ENCODE peak calls at places on chromosomes 6 and 20, in ten cellular contexts. I is GM13976, S is Peyer's patch, B is cardiac muscle cell, E is AG09319, D is RWPE1, N is ovary, T is heart left ventricle, L is B cell, K is uterus. Q is an unnamed sample.

GRCh38 chr6:11770546-11771466 is 7.8 kb downstream of the ADTRP start:
- DNase-seq in I (peak; percentile 50), S (peak; percentile 28), B (peak; percentile 99), E (peak; percentile 97), D (peak; percentile 96), N (peak; percentile 68), T (peak; percentile 92), L (no peak), K (peak; percentile 87), Q (no peak)

GRCh38 chr6:17086469-17086868 is 15.4 kb upstream of the STMND1 start:
- DNase-seq in I (peak; percentile 43), S (no peak), B (peak; percentile 84), E (peak; percentile 47), D (peak; percentile 83), N (no peak), T (peak; percentile 45), L (peak; percentile 3), K (peak; percentile 62), Q (no peak)

GRCh38 chr6:142417331-142417750 is 115.5 kb downstream of the ADGRG6 start:
- DNase-seq in I (no peak), S (no peak), B (no peak), E (no peak), D (no peak), N (no peak), T (no peak), L (no peak), K (no peak), Q (no peak)

GRCh38 chr6:89670935-89671565 is 32.5 kb upstream of the LYRM2 start:
- DNase-seq in I (no peak), S (no peak), B (no peak), E (no peak), D (no peak), N (no peak), T (no peak), L (no peak), K (no peak), Q (no peak)

GRCh38 chr20:23331951-23332350 is 18.6 kb upstream of the NXT1 start:
- DNase-seq in I (no peak), S (no peak), B (peak; percentile 20), E (no peak), D (no peak), N (no peak), T (no peak), L (no peak), K (no peak), Q (no peak)

GRCh38 chr6:101080597-101080996 is 199.5 kb upstream of the ASCC3 start:
- DNase-seq in I (no peak), S (no peak), B (peak; percentile 65), E (no peak), D (peak; percentile 83), N (no peak), T (no peak), L (no peak), K (no peak), Q (no peak)

GRCh38 chr6:134170844-134171243 is 118.4 kb upstream of the SLC2A12 start:
- DNase-seq in I (no peak), S (no peak), B (peak; percentile 64), E (no peak), D (no peak), N (peak; percentile 38), T (no peak), L (no peak), K (no peak), Q (no peak)

GRCh38 chr6:162245831-162246230 is 481.7 kb downstream of the PRKN start:
- DNase-seq in I (no peak), S (no peak), B (no peak), E (no peak), D (no peak), N (no peak), T (no peak), L (no peak), K (no peak), Q (no peak)

GRCh38 chr20:1376453-1377270 is 16.2 kb downstream of the FKBP1A start:
- DNase-seq in I (no peak), S (peak; percentile 34), B (no peak), E (no peak), D (no peak), N (no peak), T (peak; percentile 35), L (peak; percentile 62), K (no peak), Q (no peak)

GRCh38 chr6:106141441-106142237 is 55.5 kb downstream of the PRDM1 start:
- DNase-seq in I (peak; percentile 66), S (peak; percentile 44), B (no peak), E (no peak), D (no peak), N (no peak), T (no peak), L (peak; percentile 33), K (no peak), Q (peak; percentile 38)

GRCh38 chr6:160137989-160138835 is 16.6 kb downstream of the SLC22A1 start:
- DNase-seq in I (peak; percentile 72), S (peak; percentile 30), B (peak; percentile 81), E (peak; percentile 28), D (peak; percentile 53), N (peak; percentile 41), T (no peak), L (peak; percentile 43), K (peak; percentile 42), Q (peak; percentile 47)

GRCh38 chr6:107692351-107692750 is 131.8 kb downstream of the SCML4 start:
- DNase-seq in I (no peak), S (no peak), B (peak; percentile 85), E (peak; percentile 34), D (no peak), N (no peak), T (no peak), L (no peak), K (no peak), Q (no peak)

DNA sequence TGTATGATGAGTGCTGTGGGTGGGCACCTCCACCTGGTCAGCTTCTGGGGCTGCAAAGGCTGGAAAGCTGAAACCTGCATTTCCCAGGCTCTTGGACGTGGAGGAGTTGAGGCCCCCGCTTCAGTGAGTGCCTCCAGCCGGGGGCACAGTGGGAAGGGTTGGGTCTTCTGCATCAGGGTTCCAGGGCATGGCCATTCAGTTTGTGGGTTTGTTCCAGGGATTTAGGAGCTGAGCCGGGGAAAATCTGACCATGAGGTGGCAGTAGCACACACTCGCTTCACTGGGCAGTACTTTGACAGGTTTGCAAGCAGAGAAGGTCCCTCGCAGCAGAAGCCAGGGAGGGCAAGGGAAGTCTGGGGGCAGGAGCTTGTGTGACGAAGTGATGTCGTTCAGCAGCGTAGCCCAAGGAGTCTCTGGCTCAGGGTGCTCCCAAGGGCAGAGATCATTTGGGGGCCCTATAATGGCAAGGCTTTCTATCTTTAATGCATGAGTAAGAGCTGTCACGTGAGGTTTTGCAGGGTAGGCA is 69.5 kb upstream of the SULF2 start:
- DNase-seq in I (peak; percentile 70), S (no peak), B (peak; percentile 79), E (no peak), D (peak; percentile 76), N (no peak), T (no peak), L (no peak), K (no peak), Q (no peak)
- TF ChIP-seq CTCF in I (peak; percentile 41), S (no peak), B (peak; percentile 61), E (peak; percentile 49), D (no peak), N (no peak), T (peak; percentile 16), L (no peak), K (no peak), Q (no peak)

GRCh38 chr20:12570371-12570770 is 438.4 kb upstream of the SPTLC3 start:
- DNase-seq in I (no peak), S (no peak), B (peak; percentile 20), E (no peak), D (no peak), N (no peak), T (no peak), L (no peak), K (no peak), Q (no peak)
- TF ChIP-seq CTCF in I (no peak), S (no peak), B (peak; percentile 37), E (no peak), D (peak; percentile 36), N (no peak), T (no peak), L (no peak), K (no peak), Q (no peak)

GRCh38 chr6:135419162-135419561 is 78.4 kb downstream of the AHI1 start:
- DNase-seq in I (no peak), S (no peak), B (peak; percentile 74), E (peak; percentile 12), D (no peak), N (no peak), T (no peak), L (no peak), K (no peak), Q (no peak)

GRCh38 chr6:135426833-135427232 is 70.7 kb downstream of the AHI1 start:
- DNase-seq in I (no peak), S (no peak), B (no peak), E (no peak), D (no peak), N (no peak), T (no peak), L (no peak), K (no peak), Q (no peak)

GRCh38 chr6:135424385-135424784 is 73.2 kb downstream of the AHI1 start:
- DNase-seq in I (no peak), S (no peak), B (no peak), E (no peak), D (no peak), N (no peak), T (no peak), L (no peak), K (no peak), Q (no peak)

GRCh38 chr6:135428078-135428477 is 69.5 kb downstream of the AHI1 start:
- DNase-seq in I (no peak), S (no peak), B (no peak), E (no peak), D (no peak), N (no peak), T (no peak), L (no peak), K (no peak), Q (no peak)

GRCh38 chr6:135423649-135424128 is 73.9 kb downstream of the AHI1 start:
- DNase-seq in I (peak; percentile 44), S (no peak), B (peak; percentile 70), E (peak; percentile 3), D (peak; percentile 36), N (no peak), T (no peak), L (peak; percentile 32), K (no peak), Q (no peak)
- TF ChIP-seq CTCF in I (peak; percentile 52), S (peak; percentile 62), B (peak; percentile 64), E (peak; percentile 62), D (peak; percentile 82), N (peak; percentile 14), T (peak; percentile 45), L (peak; percentile 81), K (peak; percentile 40), Q (peak; percentile 82)

DNA sequence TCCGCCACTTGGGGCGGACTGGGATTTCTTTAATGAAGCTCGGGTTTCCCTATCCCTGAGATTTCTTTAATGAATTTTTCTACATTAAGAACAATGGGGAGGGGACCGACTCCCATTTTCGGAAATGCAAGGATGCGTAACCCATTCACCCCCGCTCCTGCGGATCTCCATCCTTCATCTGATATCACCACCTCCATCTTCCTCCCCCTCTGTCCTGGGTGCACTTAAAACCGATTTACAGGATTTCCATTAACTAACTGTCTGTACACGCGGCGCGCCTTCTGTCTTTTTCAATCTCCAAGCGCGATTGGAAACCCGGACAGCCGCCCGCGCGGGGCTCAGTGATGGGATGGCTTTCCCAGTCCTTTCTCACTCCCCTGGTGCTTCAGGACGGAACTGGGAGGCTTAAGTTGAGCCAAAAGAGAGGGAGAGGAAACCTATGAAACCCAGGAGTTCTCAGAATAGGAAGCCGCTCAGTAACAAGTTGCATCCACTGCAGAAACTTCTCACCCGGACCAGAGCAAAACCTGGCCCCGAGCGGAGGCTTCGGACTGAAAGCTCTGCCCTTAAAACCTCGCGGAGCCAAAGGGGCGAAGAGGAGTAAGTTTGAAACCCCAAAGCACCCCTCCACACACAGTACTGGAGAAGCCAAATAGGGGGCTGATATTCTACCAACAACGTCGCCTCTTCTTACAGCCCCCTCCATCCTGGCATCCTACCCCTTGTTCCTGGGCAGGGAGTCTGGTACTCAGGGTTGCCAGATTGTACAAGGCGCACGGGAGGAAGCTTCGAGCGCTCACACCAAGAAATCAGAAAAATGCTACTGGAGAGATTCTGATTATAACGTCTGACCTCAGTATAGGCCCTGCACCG is 721 bp upstream of the COL12A1 start:
- DNase-seq in I (peak; percentile 37), S (no peak), B (peak; percentile 64), E (no peak), D (no peak), N (peak; percentile 42), T (no peak), L (peak; percentile 21), K (peak; percentile 40), Q (no peak)
- TF ChIP-seq CTCF in I (no peak), S (no peak), B (no peak), E (no peak), D (no peak), N (no peak), T (no peak), L (no peak), K (no peak), Q (no peak)